ENCODE peak calls at places on chromosomes 2 and 18, in seven cellular contexts. One of them, this sample, is unnamed.

GRCh38 chr2:235286624-235287368 is 207.0 kb upstream of the AGAP1 start:
- DNase-seq in lower leg skin: no peak
- DNase-seq in IMR-90: no peak
- DNase-seq in breast epithelium: no peak
- DNase-seq in HCT116: no peak
- DNase-seq in tibial nerve: no peak
- DNase-seq in stomach: no peak
- DNase-seq in this sample: no peak

GRCh38 chr2:209805351-209805750 is 33.7 kb downstream of the UNC80 start:
- DNase-seq in breast epithelium: no peak
- DNase-seq in lower leg skin: no peak
- DNase-seq in tibial nerve: no peak
- DNase-seq in stomach: no peak
- DNase-seq in IMR-90: no peak
- DNase-seq in HCT116: no peak
- DNase-seq in this sample: no peak

GRCh38 chr18:48139427-48140347 is 209.2 kb upstream of the SMAD2 start:
- DNase-seq in lower leg skin: peak
- DNase-seq in HCT116: no peak
- DNase-seq in breast epithelium: peak
- DNase-seq in IMR-90: no peak
- DNase-seq in stomach: peak
- DNase-seq in tibial nerve: no peak
- DNase-seq in this sample: peak

GRCh38 chr2:27211241-27211942 is 449 bp upstream of the ATRAID start:
- DNase-seq in stomach: peak
- DNase-seq in breast epithelium: peak
- DNase-seq in IMR-90: no peak
- DNase-seq in HCT116: no peak
- DNase-seq in tibial nerve: peak
- DNase-seq in lower leg skin: peak
- DNase-seq in this sample: peak

GRCh38 chr2:163602196-163602595 is 133.6 kb downstream of the FIGN start:
- DNase-seq in HCT116: no peak
- DNase-seq in breast epithelium: no peak
- DNase-seq in lower leg skin: no peak
- DNase-seq in IMR-90: no peak
- DNase-seq in tibial nerve: no peak
- DNase-seq in stomach: no peak
- DNase-seq in this sample: no peak

GRCh38 chr2:18830962-18831361 is 241.6 kb upstream of the NT5C1B start:
- DNase-seq in breast epithelium: no peak
- DNase-seq in IMR-90: no peak
- DNase-seq in tibial nerve: no peak
- DNase-seq in stomach: no peak
- DNase-seq in HCT116: no peak
- DNase-seq in lower leg skin: no peak
- DNase-seq in this sample: no peak

GRCh38 chr2:28956415-28956826 is 24.7 kb upstream of the TOGARAM2 start:
- DNase-seq in lower leg skin: no peak
- DNase-seq in HCT116: peak
- DNase-seq in breast epithelium: no peak
- DNase-seq in tibial nerve: no peak
- DNase-seq in stomach: no peak
- DNase-seq in IMR-90: no peak
- DNase-seq in this sample: no peak

GRCh38 chr2:53715568-53715967 is 52.0 kb upstream of the CHAC2 start:
- DNase-seq in HCT116: peak
- DNase-seq in lower leg skin: no peak
- DNase-seq in breast epithelium: no peak
- DNase-seq in IMR-90: no peak
- DNase-seq in stomach: no peak
- DNase-seq in tibial nerve: no peak
- DNase-seq in this sample: no peak

GRCh38 chr18:43590182-43590903 is 313.1 kb upstream of the SYT4 start:
- DNase-seq in lower leg skin: no peak
- DNase-seq in stomach: peak
- DNase-seq in tibial nerve: no peak
- DNase-seq in HCT116: no peak
- DNase-seq in breast epithelium: no peak
- DNase-seq in IMR-90: no peak
- DNase-seq in this sample: no peak

GRCh38 chr18:62621546-62621945 is 93.8 kb upstream of the PHLPP1 start:
- DNase-seq in tibial nerve: no peak
- DNase-seq in lower leg skin: no peak
- DNase-seq in IMR-90: no peak
- DNase-seq in breast epithelium: no peak
- DNase-seq in stomach: no peak
- DNase-seq in HCT116: no peak
- DNase-seq in this sample: peak

GRCh38 chr2:219405958-219406860 is 12.0 kb upstream of the DES start:
- DNase-seq in IMR-90: no peak
- DNase-seq in breast epithelium: no peak
- DNase-seq in HCT116: no peak
- DNase-seq in tibial nerve: no peak
- DNase-seq in lower leg skin: no peak
- DNase-seq in stomach: no peak
- DNase-seq in this sample: no peak

GRCh38 chr18:28960146-28960545 is 783.2 kb upstream of the CDH2 start:
- DNase-seq in stomach: no peak
- DNase-seq in breast epithelium: no peak
- DNase-seq in tibial nerve: no peak
- DNase-seq in HCT116: no peak
- DNase-seq in lower leg skin: no peak
- DNase-seq in IMR-90: peak
- DNase-seq in this sample: no peak

GRCh38 chr18:31880186-31880898 is 62.6 kb downstream of the TRAPPC8 start:
- DNase-seq in lower leg skin: no peak
- DNase-seq in breast epithelium: no peak
- DNase-seq in IMR-90: no peak
- DNase-seq in HCT116: no peak
- DNase-seq in tibial nerve: no peak
- DNase-seq in stomach: no peak
- DNase-seq in this sample: no peak

GRCh38 chr2:5560981-5561380 is 131.2 kb upstream of the SOX11 start:
- DNase-seq in breast epithelium: no peak
- DNase-seq in IMR-90: peak
- DNase-seq in lower leg skin: no peak
- DNase-seq in HCT116: no peak
- DNase-seq in stomach: no peak
- DNase-seq in tibial nerve: peak
- DNase-seq in this sample: no peak

GRCh38 chr2:42129487-42129852 is 39.7 kb upstream of the EML4 start:
- DNase-seq in HCT116: no peak
- DNase-seq in breast epithelium: no peak
- DNase-seq in tibial nerve: no peak
- DNase-seq in stomach: no peak
- DNase-seq in lower leg skin: no peak
- DNase-seq in IMR-90: no peak
- DNase-seq in this sample: no peak

GRCh38 chr2:47531378-47532042 is 128.6 kb downstream of the MSH2 start:
- DNase-seq in stomach: no peak
- DNase-seq in lower leg skin: no peak
- DNase-seq in breast epithelium: no peak
- DNase-seq in IMR-90: no peak
- DNase-seq in HCT116: no peak
- DNase-seq in tibial nerve: no peak
- DNase-seq in this sample: no peak

GRCh38 chr2:54880428-54880827 is 157.0 kb downstream of the EML6 start:
- DNase-seq in stomach: no peak
- DNase-seq in HCT116: no peak
- DNase-seq in breast epithelium: no peak
- DNase-seq in lower leg skin: no peak
- DNase-seq in IMR-90: no peak
- DNase-seq in tibial nerve: no peak
- DNase-seq in this sample: no peak

GRCh38 chr2:213015387-213016165 is 135.8 kb downstream of the IKZF2 start:
- DNase-seq in breast epithelium: no peak
- DNase-seq in IMR-90: no peak
- DNase-seq in tibial nerve: no peak
- DNase-seq in lower leg skin: no peak
- DNase-seq in HCT116: no peak
- DNase-seq in stomach: no peak
- DNase-seq in this sample: no peak

GRCh38 chr2:157442636-157443035 is 1.3 kb downstream of the CYTIP start:
- DNase-seq in IMR-90: no peak
- DNase-seq in tibial nerve: no peak
- DNase-seq in HCT116: no peak
- DNase-seq in stomach: no peak
- DNase-seq in lower leg skin: no peak
- DNase-seq in breast epithelium: no peak
- DNase-seq in this sample: no peak

GRCh38 chr2:157440404-157441071 is 3.4 kb downstream of the CYTIP start:
- DNase-seq in stomach: peak
- DNase-seq in HCT116: no peak
- DNase-seq in IMR-90: no peak
- DNase-seq in tibial nerve: no peak
- DNase-seq in lower leg skin: no peak
- DNase-seq in breast epithelium: no peak
- DNase-seq in this sample: no peak

GRCh38 chr2:157441072-157441454 is 2.8 kb downstream of the CYTIP start:
- DNase-seq in HCT116: no peak
- DNase-seq in stomach: no peak
- DNase-seq in breast epithelium: no peak
- DNase-seq in IMR-90: no peak
- DNase-seq in tibial nerve: no peak
- DNase-seq in lower leg skin: no peak
- DNase-seq in this sample: no peak

GRCh38 chr2:157443090-157443489 is 799 bp downstream of the CYTIP start:
- DNase-seq in breast epithelium: no peak
- DNase-seq in HCT116: no peak
- DNase-seq in tibial nerve: no peak
- DNase-seq in IMR-90: no peak
- DNase-seq in stomach: no peak
- DNase-seq in lower leg skin: no peak
- DNase-seq in this sample: no peak

GRCh38 chr2:157442136-157442535 is 1.8 kb downstream of the CYTIP start:
- DNase-seq in lower leg skin: no peak
- DNase-seq in tibial nerve: no peak
- DNase-seq in HCT116: no peak
- DNase-seq in breast epithelium: no peak
- DNase-seq in IMR-90: no peak
- DNase-seq in stomach: no peak
- DNase-seq in this sample: no peak
- TF ChIP-seq POLR2A in lower leg skin: no peak
- TF ChIP-seq POLR2A in tibial nerve: no peak
- TF ChIP-seq POLR2A in HCT116: no peak
- TF ChIP-seq POLR2A in breast epithelium: no peak
- TF ChIP-seq POLR2A in IMR-90: no peak
- TF ChIP-seq POLR2A in stomach: no peak
- TF ChIP-seq POLR2A in this sample: no peak

GRCh38 chr2:64523667-64524603 is at the start of gene AFTPH:
- DNase-seq in lower leg skin: peak
- DNase-seq in HCT116: peak
- DNase-seq in breast epithelium: peak
- DNase-seq in IMR-90: peak
- DNase-seq in tibial nerve: peak
- DNase-seq in stomach: peak
- DNase-seq in this sample: peak
- TF ChIP-seq POLR2A in lower leg skin: no peak
- TF ChIP-seq POLR2A in HCT116: peak
- TF ChIP-seq POLR2A in breast epithelium: peak
- TF ChIP-seq POLR2A in IMR-90: peak
- TF ChIP-seq POLR2A in tibial nerve: peak
- TF ChIP-seq POLR2A in stomach: no peak
- TF ChIP-seq POLR2A in this sample: peak

GRCh38 chr18:54358495-54358793 is 738 bp downstream of the C18orf54 start:
- DNase-seq in tibial nerve: no peak
- DNase-seq in stomach: no peak
- DNase-seq in HCT116: no peak
- DNase-seq in lower leg skin: peak
- DNase-seq in breast epithelium: no peak
- DNase-seq in IMR-90: peak
- DNase-seq in this sample: no peak

GRCh38 chr18:54359233-54359632 is 1.5 kb downstream of the C18orf54 start:
- DNase-seq in lower leg skin: no peak
- DNase-seq in breast epithelium: no peak
- DNase-seq in IMR-90: peak
- DNase-seq in stomach: no peak
- DNase-seq in tibial nerve: no peak
- DNase-seq in HCT116: no peak
- DNase-seq in this sample: no peak

GRCh38 chr18:54357082-54357659 is 487 bp downstream of the STARD6 start:
- DNase-seq in IMR-90: peak
- DNase-seq in tibial nerve: peak
- DNase-seq in stomach: no peak
- DNase-seq in breast epithelium: no peak
- DNase-seq in lower leg skin: no peak
- DNase-seq in HCT116: no peak
- DNase-seq in this sample: no peak

GRCh38 chr18:54360406-54360805 is 2.7 kb downstream of the C18orf54 start:
- DNase-seq in HCT116: no peak
- DNase-seq in lower leg skin: no peak
- DNase-seq in IMR-90: peak
- DNase-seq in tibial nerve: no peak
- DNase-seq in stomach: no peak
- DNase-seq in breast epithelium: no peak
- DNase-seq in this sample: no peak

GRCh38 chr18:54357660-54358494 is at the start of the genes C18orf54 and STARD6:
- DNase-seq in breast epithelium: peak
- DNase-seq in stomach: peak
- DNase-seq in tibial nerve: peak
- DNase-seq in lower leg skin: peak
- DNase-seq in IMR-90: peak
- DNase-seq in HCT116: peak
- DNase-seq in this sample: peak
- TF ChIP-seq POLR2A in breast epithelium: no peak
- TF ChIP-seq POLR2A in stomach: no peak
- TF ChIP-seq POLR2A in tibial nerve: no peak
- TF ChIP-seq POLR2A in lower leg skin: no peak
- TF ChIP-seq POLR2A in IMR-90: peak
- TF ChIP-seq POLR2A in HCT116: peak
- TF ChIP-seq POLR2A in this sample: no peak

DNA sequence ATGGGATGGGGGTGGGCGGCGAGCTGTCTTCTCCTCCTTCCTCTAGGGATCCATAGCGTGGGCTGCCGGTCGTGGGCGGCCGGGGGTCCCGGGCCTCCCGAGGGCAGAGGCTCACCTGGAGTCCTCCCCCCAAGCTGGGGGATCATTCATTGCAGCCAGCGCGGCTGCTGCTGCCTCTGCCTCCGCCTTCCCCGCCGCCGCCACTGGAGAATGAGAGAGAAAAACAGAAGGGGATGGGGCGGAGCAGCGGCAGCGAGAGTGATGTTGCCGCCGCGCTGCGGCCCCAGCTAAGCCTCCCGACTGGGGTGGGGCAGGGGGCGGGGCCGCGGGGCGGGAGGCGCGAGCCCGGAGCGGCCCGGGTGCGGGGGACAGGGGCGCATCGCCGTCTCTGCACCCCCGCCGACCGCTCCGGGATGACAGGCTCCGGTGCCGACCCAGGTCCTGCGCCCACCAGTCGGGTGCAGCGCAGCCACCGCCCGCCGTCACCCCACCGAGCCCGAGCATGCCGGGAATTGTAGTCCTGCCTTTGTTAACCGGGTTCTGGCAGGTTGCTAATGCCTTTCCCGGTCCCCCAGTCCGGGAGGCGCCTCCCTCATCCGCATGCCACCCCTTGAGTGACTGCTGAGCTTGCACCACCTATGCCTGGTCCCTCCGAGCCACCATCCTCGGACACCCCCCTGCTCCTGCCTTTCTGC is at the start of gene KIF3C:
- DNase-seq in tibial nerve: peak
- DNase-seq in IMR-90: peak
- DNase-seq in lower leg skin: no peak
- DNase-seq in breast epithelium: peak
- DNase-seq in HCT116: no peak
- DNase-seq in stomach: peak
- DNase-seq in this sample: peak
- TF ChIP-seq POLR2A in tibial nerve: no peak
- TF ChIP-seq POLR2A in IMR-90: no peak
- TF ChIP-seq POLR2A in lower leg skin: no peak
- TF ChIP-seq POLR2A in breast epithelium: no peak
- TF ChIP-seq POLR2A in HCT116: no peak
- TF ChIP-seq POLR2A in stomach: no peak
- TF ChIP-seq POLR2A in this sample: peak

This sample was measured in H54.